ENCODE peak calls at places on chromosomes 5 and 9, in ten cellular contexts. One of them, this sample, is unnamed.

GRCh38 chr9:135574331-135574730 is 12.8 kb downstream of the PAEP start:
- DNase-seq in trophoblast cell: no peak
- DNase-seq in CD8-positive, alpha-beta memory T cell: no peak
- DNase-seq in NCI-H2107: no peak
- DNase-seq in T-helper 1 cell: no peak
- DNase-seq in NCI-H1092 treated with DMSO at 0.1 percent for 48 hours: no peak
- DNase-seq in pancreas: no peak
- DNase-seq in M059J: peak
- DNase-seq in amygdala: no peak
- DNase-seq in Kasumi-1: no peak
- DNase-seq in this sample: no peak

GRCh38 chr5:177291735-177292134 is 11.8 kb downstream of the RAB24 start:
- DNase-seq in trophoblast cell: no peak
- DNase-seq in CD8-positive, alpha-beta memory T cell: no peak
- DNase-seq in NCI-H2107: no peak
- DNase-seq in T-helper 1 cell: no peak
- DNase-seq in NCI-H1092 treated with DMSO at 0.1 percent for 48 hours: no peak
- DNase-seq in pancreas: no peak
- DNase-seq in M059J: no peak
- DNase-seq in amygdala: no peak
- DNase-seq in Kasumi-1: no peak
- DNase-seq in this sample: no peak

GRCh38 chr9:106970219-106970975 is 107.4 kb downstream of the ZNF462 start:
- DNase-seq in trophoblast cell: peak
- DNase-seq in CD8-positive, alpha-beta memory T cell: no peak
- DNase-seq in NCI-H2107: no peak
- DNase-seq in T-helper 1 cell: no peak
- DNase-seq in NCI-H1092 treated with DMSO at 0.1 percent for 48 hours: no peak
- DNase-seq in pancreas: no peak
- DNase-seq in M059J: no peak
- DNase-seq in amygdala: no peak
- DNase-seq in Kasumi-1: no peak
- DNase-seq in this sample: no peak

GRCh38 chr5:150519978-150520377 is 12.0 kb downstream of the NDST1 start:
- DNase-seq in trophoblast cell: no peak
- DNase-seq in CD8-positive, alpha-beta memory T cell: no peak
- DNase-seq in NCI-H2107: no peak
- DNase-seq in T-helper 1 cell: no peak
- DNase-seq in NCI-H1092 treated with DMSO at 0.1 percent for 48 hours: no peak
- DNase-seq in pancreas: no peak
- DNase-seq in M059J: no peak
- DNase-seq in amygdala: no peak
- DNase-seq in Kasumi-1: no peak
- DNase-seq in this sample: no peak

GRCh38 chr9:89466451-89467277 is 31.2 kb downstream of the SEMA4D start:
- DNase-seq in trophoblast cell: no peak
- DNase-seq in CD8-positive, alpha-beta memory T cell: no peak
- DNase-seq in NCI-H2107: no peak
- DNase-seq in T-helper 1 cell: no peak
- DNase-seq in NCI-H1092 treated with DMSO at 0.1 percent for 48 hours: no peak
- DNase-seq in pancreas: no peak
- DNase-seq in M059J: no peak
- DNase-seq in amygdala: no peak
- DNase-seq in Kasumi-1: no peak
- DNase-seq in this sample: no peak

GRCh38 chr9:107455461-107456155 is 34.0 kb downstream of the KLF4 start:
- DNase-seq in trophoblast cell: no peak
- DNase-seq in CD8-positive, alpha-beta memory T cell: no peak
- DNase-seq in NCI-H2107: no peak
- DNase-seq in T-helper 1 cell: no peak
- DNase-seq in NCI-H1092 treated with DMSO at 0.1 percent for 48 hours: no peak
- DNase-seq in pancreas: no peak
- DNase-seq in M059J: no peak
- DNase-seq in amygdala: no peak
- DNase-seq in Kasumi-1: no peak
- DNase-seq in this sample: no peak

GRCh38 chr5:17340363-17340762 is 122.9 kb downstream of the BASP1 start:
- DNase-seq in trophoblast cell: no peak
- DNase-seq in CD8-positive, alpha-beta memory T cell: no peak
- DNase-seq in NCI-H2107: no peak
- DNase-seq in T-helper 1 cell: no peak
- DNase-seq in NCI-H1092 treated with DMSO at 0.1 percent for 48 hours: no peak
- DNase-seq in pancreas: no peak
- DNase-seq in M059J: peak
- DNase-seq in amygdala: no peak
- DNase-seq in Kasumi-1: no peak
- DNase-seq in this sample: no peak

GRCh38 chr9:37011530-37011929 is 22.5 kb downstream of the PAX5 start:
- DNase-seq in trophoblast cell: no peak
- DNase-seq in CD8-positive, alpha-beta memory T cell: no peak
- DNase-seq in NCI-H2107: no peak
- DNase-seq in T-helper 1 cell: no peak
- DNase-seq in NCI-H1092 treated with DMSO at 0.1 percent for 48 hours: no peak
- DNase-seq in pancreas: no peak
- DNase-seq in M059J: no peak
- DNase-seq in amygdala: no peak
- DNase-seq in Kasumi-1: no peak
- DNase-seq in this sample: no peak

GRCh38 chr5:107254902-107255234 is 415.9 kb downstream of the EFNA5 start:
- DNase-seq in trophoblast cell: no peak
- DNase-seq in CD8-positive, alpha-beta memory T cell: no peak
- DNase-seq in NCI-H2107: no peak
- DNase-seq in T-helper 1 cell: no peak
- DNase-seq in NCI-H1092 treated with DMSO at 0.1 percent for 48 hours: peak
- DNase-seq in pancreas: no peak
- DNase-seq in M059J: no peak
- DNase-seq in amygdala: no peak
- DNase-seq in Kasumi-1: no peak
- DNase-seq in this sample: no peak

GRCh38 chr5:123819818-123820217 is 307.8 kb downstream of the CSNK1G3 start:
- DNase-seq in trophoblast cell: peak
- DNase-seq in CD8-positive, alpha-beta memory T cell: no peak
- DNase-seq in NCI-H2107: no peak
- DNase-seq in T-helper 1 cell: no peak
- DNase-seq in NCI-H1092 treated with DMSO at 0.1 percent for 48 hours: no peak
- DNase-seq in pancreas: no peak
- DNase-seq in M059J: no peak
- DNase-seq in amygdala: no peak
- DNase-seq in Kasumi-1: no peak
- DNase-seq in this sample: no peak

GRCh38 chr5:30050056-30050815 is 1143.2 kb upstream of the CDH6 start:
- DNase-seq in trophoblast cell: no peak
- DNase-seq in CD8-positive, alpha-beta memory T cell: no peak
- DNase-seq in NCI-H2107: no peak
- DNase-seq in T-helper 1 cell: no peak
- DNase-seq in NCI-H1092 treated with DMSO at 0.1 percent for 48 hours: no peak
- DNase-seq in pancreas: no peak
- DNase-seq in M059J: peak
- DNase-seq in amygdala: no peak
- DNase-seq in Kasumi-1: no peak
- DNase-seq in this sample: no peak

GRCh38 chr5:133292300-133292699 is 240.5 kb downstream of the HSPA4 start:
- DNase-seq in trophoblast cell: no peak
- DNase-seq in CD8-positive, alpha-beta memory T cell: no peak
- DNase-seq in NCI-H2107: no peak
- DNase-seq in T-helper 1 cell: no peak
- DNase-seq in NCI-H1092 treated with DMSO at 0.1 percent for 48 hours: no peak
- DNase-seq in pancreas: no peak
- DNase-seq in M059J: peak
- DNase-seq in amygdala: no peak
- DNase-seq in Kasumi-1: no peak
- DNase-seq in this sample: no peak

GRCh38 chr9:60545346-60546315 is 368.6 kb upstream of the SPATA31A5 start:
- DNase-seq in trophoblast cell: no peak
- DNase-seq in CD8-positive, alpha-beta memory T cell: no peak
- DNase-seq in NCI-H2107: no peak
- DNase-seq in T-helper 1 cell: peak
- DNase-seq in NCI-H1092 treated with DMSO at 0.1 percent for 48 hours: no peak
- DNase-seq in pancreas: no peak
- DNase-seq in M059J: no peak
- DNase-seq in amygdala: no peak
- DNase-seq in Kasumi-1: no peak
- DNase-seq in this sample: no peak

GRCh38 chr5:14114615-14115251 is 28.4 kb upstream of the TRIO start:
- DNase-seq in trophoblast cell: peak
- DNase-seq in CD8-positive, alpha-beta memory T cell: no peak
- DNase-seq in NCI-H2107: no peak
- DNase-seq in T-helper 1 cell: no peak
- DNase-seq in NCI-H1092 treated with DMSO at 0.1 percent for 48 hours: no peak
- DNase-seq in pancreas: no peak
- DNase-seq in M059J: peak
- DNase-seq in amygdala: no peak
- DNase-seq in Kasumi-1: no peak
- DNase-seq in this sample: no peak

GRCh38 chr5:138770291-138770690 is 17.1 kb downstream of the CTNNA1 start:
- DNase-seq in trophoblast cell: no peak
- DNase-seq in CD8-positive, alpha-beta memory T cell: no peak
- DNase-seq in NCI-H2107: no peak
- DNase-seq in T-helper 1 cell: no peak
- DNase-seq in NCI-H1092 treated with DMSO at 0.1 percent for 48 hours: no peak
- DNase-seq in pancreas: no peak
- DNase-seq in M059J: no peak
- DNase-seq in amygdala: no peak
- DNase-seq in Kasumi-1: no peak
- DNase-seq in this sample: no peak